ENCODE peak calls at places on chromosome 10, in seven cellular contexts. R is stromal cell of bone marrow; A is HFF-Myc; B is stimulated activated CD8-positive, alpha-beta memory T cell treated with anti-CD3 and anti-CD28 coated beads, Interleukin-4, amount 100 ng/mL, for 24 hours; F is ELR; E is NAMALWA; I is HepG2. G is an unnamed sample.

GRCh38 chr10:31288961-31289360 is 30.1 kb upstream of the ZEB1 start:
- DNase-seq in R (peak), A (no peak), B (no peak), F (no peak), E (no peak), I (no peak), G (no peak)

GRCh38 chr10:96891840-96892239 is 59.7 kb downstream of the LCOR start:
- DNase-seq in R (no peak), A (no peak), B (no peak), F (no peak), E (no peak), I (no peak), G (no peak)

GRCh38 chr10:98485959-98486358 is 39.2 kb upstream of the HPS1 start:
- DNase-seq in R (no peak), A (no peak), B (no peak), F (peak), E (no peak), I (no peak), G (no peak)

GRCh38 chr10:30818010-30818660 is 188.6 kb upstream of the LYZL2 start:
- DNase-seq in R (no peak), A (no peak), B (no peak), F (peak), E (no peak), I (no peak), G (no peak)

GRCh38 chr10:29301359-29301910 is 12.6 kb downstream of the LYZL1 start:
- DNase-seq in R (no peak), A (no peak), B (no peak), F (no peak), E (no peak), I (no peak), G (no peak)

GRCh38 chr10:119243967-119244366 is 36.6 kb downstream of the GRK5 start:
- DNase-seq in R (no peak), A (no peak), B (no peak), F (no peak), E (no peak), I (no peak), G (no peak)

GRCh38 chr10:63464402-63465292 is 1.1 kb downstream of the JMJD1C start:
- DNase-seq in R (peak), A (no peak), B (no peak), F (peak), E (no peak), I (no peak), G (no peak)

GRCh38 chr10:56370217-56371113 is 9.4 kb upstream of the ZWINT start:
- DNase-seq in R (no peak), A (no peak), B (no peak), F (no peak), E (peak), I (no peak), G (no peak)

GRCh38 chr10:115659616-115660015 is 566.5 kb downstream of the ATRNL1 start:
- DNase-seq in R (no peak), A (no peak), B (no peak), F (no peak), E (no peak), I (no peak), G (no peak)

GRCh38 chr10:102777696-102778530 is 34.2 kb downstream of the WBP1L start:
- DNase-seq in R (no peak), A (no peak), B (no peak), F (no peak), E (no peak), I (no peak), G (no peak)

GRCh38 chr10:116212756-116213155 is 60.2 kb downstream of the GFRA1 start:
- DNase-seq in R (no peak), A (no peak), B (no peak), F (no peak), E (no peak), I (no peak), G (no peak)

GRCh38 chr10:114353383-114353782 is 50.9 kb downstream of the AFAP1L2 start:
- DNase-seq in R (no peak), A (no peak), B (no peak), F (no peak), E (no peak), I (no peak), G (no peak)

GRCh38 chr10:11512596-11512995 is 98.9 kb downstream of the USP6NL start:
- DNase-seq in R (no peak), A (no peak), B (no peak), F (no peak), E (no peak), I (no peak), G (no peak)

GRCh38 chr10:70376436-70377378 is 5.7 kb downstream of the LRRC20 start:
- DNase-seq in R (no peak), A (no peak), B (no peak), F (peak), E (no peak), I (no peak), G (no peak)

GRCh38 chr10:22713853-22714523 is 390 bp downstream of the PIP4K2A start:
- DNase-seq in R (no peak), A (no peak), B (no peak), F (peak), E (peak), I (no peak), G (peak)

GRCh38 chr10:131722121-131722520 is 178.7 kb upstream of the PPP2R2D start:
- DNase-seq in R (no peak), A (no peak), B (no peak), F (no peak), E (no peak), I (no peak), G (no peak)

GRCh38 chr10:121832647-121833046 is 95.2 kb downstream of the ATE1 start:
- DNase-seq in R (no peak), A (no peak), B (no peak), F (no peak), E (no peak), I (no peak), G (no peak)

GRCh38 chr10:63166742-63167258 is 33.7 kb downstream of the NRBF2 start:
- DNase-seq in R (peak), A (peak), B (no peak), F (peak), E (peak), I (peak), G (no peak)

GRCh38 chr10:123642293-123642692 is 23.9 kb upstream of the GPR26 start:
- DNase-seq in R (no peak), A (no peak), B (no peak), F (no peak), E (no peak), I (no peak), G (no peak)

GRCh38 chr10:15660990-15661389 is 58.7 kb downstream of the ITGA8 start:
- DNase-seq in R (no peak), A (no peak), B (no peak), F (no peak), E (no peak), I (no peak), G (no peak)

GRCh38 chr10:28241766-28242399 is 61.0 kb downstream of the MPP7 start:
- DNase-seq in R (peak), A (peak), B (no peak), F (peak), E (peak), I (peak), G (peak)

GRCh38 chr10:77325233-77325537 is 312.4 kb downstream of the KCNMA1 start:
- DNase-seq in R (no peak), A (no peak), B (no peak), F (no peak), E (no peak), I (no peak), G (no peak)

GRCh38 chr10:66888237-66888636 is 37.6 kb upstream of the LRRTM3 start:
- DNase-seq in R (no peak), A (no peak), B (no peak), F (no peak), E (no peak), I (no peak), G (no peak)

GRCh38 chr10:97960269-97960869 is 70.1 kb downstream of the CRTAC1 start:
- DNase-seq in R (no peak), A (no peak), B (no peak), F (no peak), E (no peak), I (no peak), G (no peak)

GRCh38 chr10:51471271-51471670 is 228.1 kb downstream of the CSTF2T start:
- DNase-seq in R (no peak), A (no peak), B (no peak), F (no peak), E (no peak), I (no peak), G (no peak)

GRCh38 chr10:132560248-132560731 is 22.7 kb downstream of the INPP5A start:
- DNase-seq in R (no peak), A (no peak), B (no peak), F (no peak), E (peak), I (no peak), G (no peak)

GRCh38 chr10:131774618-131775443 is 126.0 kb upstream of the PPP2R2D start:
- DNase-seq in R (no peak), A (no peak), B (no peak), F (no peak), E (no peak), I (no peak), G (no peak)

GRCh38 chr10:21910798-21911197 is 92.7 kb downstream of the DNAJC1 start:
- DNase-seq in R (no peak), A (no peak), B (no peak), F (no peak), E (no peak), I (no peak), G (no peak)

GRCh38 chr10:5546891-5547683 is 22.3 kb downstream of the CALML3 start:
- DNase-seq in R (no peak), A (no peak), B (no peak), F (peak), E (no peak), I (peak), G (no peak)

GRCh38 chr10:72061491-72061890 is 26.9 kb downstream of the SPOCK2 start:
- DNase-seq in R (no peak), A (no peak), B (no peak), F (no peak), E (peak), I (no peak), G (no peak)

GRCh38 chr10:34434119-34434594 is 380.9 kb downstream of the PARD3 start:
- DNase-seq in R (peak), A (peak), B (no peak), F (peak), E (no peak), I (no peak), G (no peak)

GRCh38 chr10:91335147-91335546 is 75.0 kb upstream of the HECTD2 start:
- DNase-seq in R (no peak), A (no peak), B (no peak), F (peak), E (peak), I (no peak), G (no peak)

GRCh38 chr10:103884681-103885139 is 29.3 kb upstream of the SH3PXD2A start:
- DNase-seq in R (no peak), A (peak), B (no peak), F (peak), E (peak), I (peak), G (peak)

GRCh38 chr10:132163278-132163765 is 23.4 kb upstream of the DPYSL4 start:
- DNase-seq in R (no peak), A (no peak), B (peak), F (peak), E (peak), I (peak), G (peak)

GRCh38 chr10:21173964-21174669 is 277.0 kb upstream of the NEBL start:
- DNase-seq in R (no peak), A (no peak), B (peak), F (peak), E (no peak), I (no peak), G (peak)

G was measured in stimulated activated CD4-positive, alpha-beta T cell treated with anti-CD3 and anti-CD28 coated beads, Interleukin-2, amount 100 ng/mL, for 24 hours.